ENCODE peak calls at places on chromosomes 5 and 9, in eight cellular contexts. One of them, this sample, is unnamed.

GRCh38 chr5:153974131-153974812 is 64.4 kb downstream of the FAM114A2 start:
- DNase-seq in psoas muscle: no peak
- DNase-seq in left ventricle myocardium inferior: no peak
- DNase-seq in AG09309: peak
- DNase-seq in astrocyte of the spinal cord: peak
- DNase-seq in CD8-positive, alpha-beta T cell: peak
- DNase-seq in heart right ventricle: no peak
- DNase-seq in AG10803: peak
- DNase-seq in this sample: peak

GRCh38 chr9:94911211-94911610 is 184.7 kb downstream of the AOPEP start:
- DNase-seq in psoas muscle: no peak
- DNase-seq in left ventricle myocardium inferior: no peak
- DNase-seq in AG09309: no peak
- DNase-seq in astrocyte of the spinal cord: no peak
- DNase-seq in CD8-positive, alpha-beta T cell: no peak
- DNase-seq in heart right ventricle: no peak
- DNase-seq in AG10803: no peak
- DNase-seq in this sample: no peak

GRCh38 chr9:21709464-21710058 is 92.9 kb upstream of the MTAP start:
- DNase-seq in psoas muscle: no peak
- DNase-seq in left ventricle myocardium inferior: no peak
- DNase-seq in AG09309: no peak
- DNase-seq in astrocyte of the spinal cord: peak
- DNase-seq in CD8-positive, alpha-beta T cell: peak
- DNase-seq in heart right ventricle: no peak
- DNase-seq in AG10803: peak
- DNase-seq in this sample: peak

GRCh38 chr5:62268239-62268638 is 37.8 kb upstream of the KIF2A start:
- DNase-seq in psoas muscle: no peak
- DNase-seq in left ventricle myocardium inferior: no peak
- DNase-seq in AG09309: no peak
- DNase-seq in astrocyte of the spinal cord: no peak
- DNase-seq in CD8-positive, alpha-beta T cell: no peak
- DNase-seq in heart right ventricle: no peak
- DNase-seq in AG10803: no peak
- DNase-seq in this sample: no peak

GRCh38 chr5:96529559-96529958 is 96.5 kb upstream of the PCSK1 start:
- DNase-seq in psoas muscle: no peak
- DNase-seq in left ventricle myocardium inferior: no peak
- DNase-seq in AG09309: no peak
- DNase-seq in astrocyte of the spinal cord: no peak
- DNase-seq in CD8-positive, alpha-beta T cell: no peak
- DNase-seq in heart right ventricle: no peak
- DNase-seq in AG10803: no peak
- DNase-seq in this sample: no peak

GRCh38 chr5:143448518-143448917 is 45.0 kb upstream of the NR3C1 start:
- DNase-seq in psoas muscle: no peak
- DNase-seq in left ventricle myocardium inferior: no peak
- DNase-seq in AG09309: no peak
- DNase-seq in astrocyte of the spinal cord: no peak
- DNase-seq in CD8-positive, alpha-beta T cell: no peak
- DNase-seq in heart right ventricle: no peak
- DNase-seq in AG10803: no peak
- DNase-seq in this sample: no peak

GRCh38 chr5:150000990-150001659 is 586 bp downstream of the HMGXB3 start:
- DNase-seq in psoas muscle: peak
- DNase-seq in left ventricle myocardium inferior: peak
- DNase-seq in AG09309: no peak
- DNase-seq in astrocyte of the spinal cord: peak
- DNase-seq in CD8-positive, alpha-beta T cell: peak
- DNase-seq in heart right ventricle: peak
- DNase-seq in AG10803: peak
- DNase-seq in this sample: peak

GRCh38 chr9:135087489-135087791 is at the start of gene OLFM1:
- DNase-seq in psoas muscle: peak
- DNase-seq in left ventricle myocardium inferior: peak
- DNase-seq in AG09309: no peak
- DNase-seq in astrocyte of the spinal cord: peak
- DNase-seq in CD8-positive, alpha-beta T cell: no peak
- DNase-seq in heart right ventricle: peak
- DNase-seq in AG10803: peak
- DNase-seq in this sample: peak

GRCh38 chr5:169411016-169411788 is 110.3 kb upstream of the SLIT3 start:
- DNase-seq in psoas muscle: no peak
- DNase-seq in left ventricle myocardium inferior: no peak
- DNase-seq in AG09309: no peak
- DNase-seq in astrocyte of the spinal cord: no peak
- DNase-seq in CD8-positive, alpha-beta T cell: no peak
- DNase-seq in heart right ventricle: no peak
- DNase-seq in AG10803: peak
- DNase-seq in this sample: no peak

GRCh38 chr9:128116104-128117083 is 11.1 kb downstream of the PTGES2 start:
- DNase-seq in psoas muscle: peak
- DNase-seq in left ventricle myocardium inferior: no peak
- DNase-seq in AG09309: no peak
- DNase-seq in astrocyte of the spinal cord: no peak
- DNase-seq in CD8-positive, alpha-beta T cell: no peak
- DNase-seq in heart right ventricle: no peak
- DNase-seq in AG10803: no peak
- DNase-seq in this sample: no peak

GRCh38 chr5:137935694-137936093 is 46.4 kb downstream of the PKD2L2 start:
- DNase-seq in psoas muscle: no peak
- DNase-seq in left ventricle myocardium inferior: no peak
- DNase-seq in AG09309: no peak
- DNase-seq in astrocyte of the spinal cord: no peak
- DNase-seq in CD8-positive, alpha-beta T cell: no peak
- DNase-seq in heart right ventricle: no peak
- DNase-seq in AG10803: no peak
- DNase-seq in this sample: no peak

GRCh38 chr5:90119531-90119940 is 290.0 kb downstream of the CETN3 start:
- DNase-seq in psoas muscle: no peak
- DNase-seq in left ventricle myocardium inferior: no peak
- DNase-seq in AG09309: no peak
- DNase-seq in astrocyte of the spinal cord: peak
- DNase-seq in CD8-positive, alpha-beta T cell: no peak
- DNase-seq in heart right ventricle: no peak
- DNase-seq in AG10803: peak
- DNase-seq in this sample: no peak

GRCh38 chr5:121273818-121274433 is 577.8 kb upstream of the FTMT start:
- DNase-seq in psoas muscle: no peak
- DNase-seq in left ventricle myocardium inferior: no peak
- DNase-seq in AG09309: peak
- DNase-seq in astrocyte of the spinal cord: peak
- DNase-seq in CD8-positive, alpha-beta T cell: no peak
- DNase-seq in heart right ventricle: no peak
- DNase-seq in AG10803: peak
- DNase-seq in this sample: no peak

GRCh38 chr5:90909091-90909503 is 350.5 kb downstream of the ADGRV1 start:
- DNase-seq in psoas muscle: no peak
- DNase-seq in left ventricle myocardium inferior: no peak
- DNase-seq in AG09309: no peak
- DNase-seq in astrocyte of the spinal cord: peak
- DNase-seq in CD8-positive, alpha-beta T cell: no peak
- DNase-seq in heart right ventricle: no peak
- DNase-seq in AG10803: peak
- DNase-seq in this sample: no peak

GRCh38 chr5:113192541-113192940 is 215.9 kb downstream of the DCP2 start:
- DNase-seq in psoas muscle: no peak
- DNase-seq in left ventricle myocardium inferior: no peak
- DNase-seq in AG09309: no peak
- DNase-seq in astrocyte of the spinal cord: no peak
- DNase-seq in CD8-positive, alpha-beta T cell: no peak
- DNase-seq in heart right ventricle: no peak
- DNase-seq in AG10803: no peak
- DNase-seq in this sample: no peak

GRCh38 chr5:125043781-125044391 is 297.4 kb upstream of the ZNF608 start:
- DNase-seq in psoas muscle: peak
- DNase-seq in left ventricle myocardium inferior: peak
- DNase-seq in AG09309: no peak
- DNase-seq in astrocyte of the spinal cord: peak
- DNase-seq in CD8-positive, alpha-beta T cell: no peak
- DNase-seq in heart right ventricle: peak
- DNase-seq in AG10803: peak
- DNase-seq in this sample: no peak

GRCh38 chr5:151739395-151739794 is 19.0 kb downstream of the ATOX1 start:
- DNase-seq in psoas muscle: no peak
- DNase-seq in left ventricle myocardium inferior: no peak
- DNase-seq in AG09309: no peak
- DNase-seq in astrocyte of the spinal cord: peak
- DNase-seq in CD8-positive, alpha-beta T cell: no peak
- DNase-seq in heart right ventricle: no peak
- DNase-seq in AG10803: no peak
- DNase-seq in this sample: no peak
- TF ChIP-seq CTCF in psoas muscle: no peak
- TF ChIP-seq CTCF in left ventricle myocardium inferior: no peak
- TF ChIP-seq CTCF in AG09309: peak
- TF ChIP-seq CTCF in astrocyte of the spinal cord: no peak
- TF ChIP-seq CTCF in CD8-positive, alpha-beta T cell: no peak
- TF ChIP-seq CTCF in heart right ventricle: no peak
- TF ChIP-seq CTCF in AG10803: no peak
- TF ChIP-seq CTCF in this sample: no peak

GRCh38 chr9:72200452-72200851 is 51.2 kb downstream of the GDA start:
- DNase-seq in psoas muscle: no peak
- DNase-seq in left ventricle myocardium inferior: no peak
- DNase-seq in AG09309: no peak
- DNase-seq in astrocyte of the spinal cord: no peak
- DNase-seq in CD8-positive, alpha-beta T cell: no peak
- DNase-seq in heart right ventricle: no peak
- DNase-seq in AG10803: no peak
- DNase-seq in this sample: no peak

GRCh38 chr9:72207278-72207677 is 58.0 kb downstream of the GDA start:
- DNase-seq in psoas muscle: no peak
- DNase-seq in left ventricle myocardium inferior: no peak
- DNase-seq in AG09309: no peak
- DNase-seq in astrocyte of the spinal cord: no peak
- DNase-seq in CD8-positive, alpha-beta T cell: no peak
- DNase-seq in heart right ventricle: no peak
- DNase-seq in AG10803: no peak
- DNase-seq in this sample: peak

GRCh38 chr9:72205513-72205912 is 56.3 kb downstream of the GDA start:
- DNase-seq in psoas muscle: no peak
- DNase-seq in left ventricle myocardium inferior: no peak
- DNase-seq in AG09309: no peak
- DNase-seq in astrocyte of the spinal cord: no peak
- DNase-seq in CD8-positive, alpha-beta T cell: no peak
- DNase-seq in heart right ventricle: no peak
- DNase-seq in AG10803: no peak
- DNase-seq in this sample: peak

GRCh38 chr9:72204062-72204461 is 54.8 kb downstream of the GDA start:
- DNase-seq in psoas muscle: no peak
- DNase-seq in left ventricle myocardium inferior: no peak
- DNase-seq in AG09309: no peak
- DNase-seq in astrocyte of the spinal cord: no peak
- DNase-seq in CD8-positive, alpha-beta T cell: no peak
- DNase-seq in heart right ventricle: no peak
- DNase-seq in AG10803: no peak
- DNase-seq in this sample: no peak

GRCh38 chr9:72203205-72203803 is 54.1 kb downstream of the GDA start:
- DNase-seq in psoas muscle: no peak
- DNase-seq in left ventricle myocardium inferior: no peak
- DNase-seq in AG09309: peak
- DNase-seq in astrocyte of the spinal cord: peak
- DNase-seq in CD8-positive, alpha-beta T cell: no peak
- DNase-seq in heart right ventricle: no peak
- DNase-seq in AG10803: peak
- DNase-seq in this sample: peak
- TF ChIP-seq CTCF in psoas muscle: no peak
- TF ChIP-seq CTCF in left ventricle myocardium inferior: peak
- TF ChIP-seq CTCF in AG09309: peak
- TF ChIP-seq CTCF in astrocyte of the spinal cord: peak
- TF ChIP-seq CTCF in CD8-positive, alpha-beta T cell: no peak
- TF ChIP-seq CTCF in heart right ventricle: peak
- TF ChIP-seq CTCF in AG10803: peak
- TF ChIP-seq CTCF in this sample: peak

DNA sequence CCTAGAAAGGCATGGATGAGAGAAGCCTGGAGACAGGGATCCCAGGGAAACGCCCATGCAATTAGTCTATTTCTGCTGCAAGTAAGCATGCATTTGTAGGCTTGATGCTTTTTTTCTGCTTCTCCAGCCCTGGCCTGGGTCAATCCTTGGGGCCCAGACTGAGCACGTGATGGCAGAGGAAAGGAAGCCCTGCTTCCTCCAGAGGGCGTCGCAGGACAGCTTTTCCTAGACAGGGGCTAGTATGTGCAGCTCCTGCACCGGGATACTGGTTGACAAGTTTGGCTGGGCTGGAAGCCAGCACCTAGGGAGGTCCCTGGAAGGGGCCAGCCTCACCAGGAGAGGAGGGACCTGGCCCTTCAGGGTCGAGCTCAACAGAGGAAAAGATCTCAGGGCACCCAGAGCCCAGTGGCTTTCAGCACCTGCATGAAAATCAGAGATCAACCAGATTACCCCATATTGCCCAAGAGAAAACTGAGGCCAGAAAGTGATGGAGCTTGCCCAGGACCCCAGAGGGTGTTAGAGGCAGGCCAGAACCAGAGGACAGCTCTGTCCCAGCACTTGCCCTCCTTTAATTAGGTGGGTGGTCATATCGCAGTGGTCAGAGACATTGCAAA is 67.3 kb downstream of the KLF4 start:
- DNase-seq in psoas muscle: peak
- DNase-seq in left ventricle myocardium inferior: peak
- DNase-seq in AG09309: peak
- DNase-seq in astrocyte of the spinal cord: peak
- DNase-seq in CD8-positive, alpha-beta T cell: no peak
- DNase-seq in heart right ventricle: peak
- DNase-seq in AG10803: peak
- DNase-seq in this sample: peak
- TF ChIP-seq CTCF in psoas muscle: peak
- TF ChIP-seq CTCF in left ventricle myocardium inferior: peak
- TF ChIP-seq CTCF in AG09309: peak
- TF ChIP-seq CTCF in astrocyte of the spinal cord: peak
- TF ChIP-seq CTCF in CD8-positive, alpha-beta T cell: no peak
- TF ChIP-seq CTCF in heart right ventricle: peak
- TF ChIP-seq CTCF in AG10803: peak
- TF ChIP-seq CTCF in this sample: peak

GRCh38 chr5:7886849-7887460 is 18.0 kb downstream of the MTRR start:
- DNase-seq in psoas muscle: no peak
- DNase-seq in left ventricle myocardium inferior: no peak
- DNase-seq in AG09309: peak
- DNase-seq in astrocyte of the spinal cord: peak
- DNase-seq in CD8-positive, alpha-beta T cell: no peak
- DNase-seq in heart right ventricle: no peak
- DNase-seq in AG10803: peak
- DNase-seq in this sample: no peak
- TF ChIP-seq CTCF in psoas muscle: peak
- TF ChIP-seq CTCF in left ventricle myocardium inferior: peak
- TF ChIP-seq CTCF in AG09309: peak
- TF ChIP-seq CTCF in astrocyte of the spinal cord: peak
- TF ChIP-seq CTCF in CD8-positive, alpha-beta T cell: peak
- TF ChIP-seq CTCF in heart right ventricle: peak
- TF ChIP-seq CTCF in AG10803: peak
- TF ChIP-seq CTCF in this sample: no peak

This sample was measured in GM20000.